ENCODE peak calls at places on chromosomes 5 and 9, in ten cellular contexts. One of them, this sample, is unnamed.

GRCh38 chr5:111954516-111955337 is 197.7 kb upstream of the NREP start:
- DNase-seq in NCI-H1930: no peak
- DNase-seq in bronchial epithelial cell: peak
- DNase-seq in skeletal muscle cell: no peak
- DNase-seq in colonic mucosa: no peak
- DNase-seq in SK-MEL-5: no peak
- DNase-seq in germinal center: no peak
- DNase-seq in fibroblast of the aortic adventitia: peak
- DNase-seq in stimulated activated CD4-positive, alpha-beta T cell treated with anti-CD3 and anti-CD28 coated beads, Interleukin-1b, Interleukin-23, amount 100 ng/mL, for 48 hours: no peak
- DNase-seq in lower leg skin: no peak
- DNase-seq in this sample: no peak

GRCh38 chr5:151262532-151262931 is 9.5 kb downstream of the GM2A start:
- DNase-seq in NCI-H1930: no peak
- DNase-seq in bronchial epithelial cell: no peak
- DNase-seq in skeletal muscle cell: no peak
- DNase-seq in colonic mucosa: no peak
- DNase-seq in SK-MEL-5: no peak
- DNase-seq in germinal center: no peak
- DNase-seq in fibroblast of the aortic adventitia: no peak
- DNase-seq in stimulated activated CD4-positive, alpha-beta T cell treated with anti-CD3 and anti-CD28 coated beads, Interleukin-1b, Interleukin-23, amount 100 ng/mL, for 48 hours: no peak
- DNase-seq in lower leg skin: no peak
- DNase-seq in this sample: no peak

GRCh38 chr5:176416123-176416924 is at the start of gene CLTB:
- DNase-seq in NCI-H1930: peak
- DNase-seq in bronchial epithelial cell: peak
- DNase-seq in skeletal muscle cell: peak
- DNase-seq in colonic mucosa: peak
- DNase-seq in SK-MEL-5: peak
- DNase-seq in germinal center: peak
- DNase-seq in fibroblast of the aortic adventitia: peak
- DNase-seq in stimulated activated CD4-positive, alpha-beta T cell treated with anti-CD3 and anti-CD28 coated beads, Interleukin-1b, Interleukin-23, amount 100 ng/mL, for 48 hours: peak
- DNase-seq in lower leg skin: peak
- DNase-seq in this sample: peak

GRCh38 chr9:136133191-136133958 is 14.7 kb upstream of the TMEM250 start:
- DNase-seq in NCI-H1930: peak
- DNase-seq in bronchial epithelial cell: no peak
- DNase-seq in skeletal muscle cell: no peak
- DNase-seq in colonic mucosa: no peak
- DNase-seq in SK-MEL-5: peak
- DNase-seq in germinal center: peak
- DNase-seq in fibroblast of the aortic adventitia: no peak
- DNase-seq in stimulated activated CD4-positive, alpha-beta T cell treated with anti-CD3 and anti-CD28 coated beads, Interleukin-1b, Interleukin-23, amount 100 ng/mL, for 48 hours: no peak
- DNase-seq in lower leg skin: no peak
- DNase-seq in this sample: no peak

GRCh38 chr5:100838048-100838473 is 65.0 kb downstream of the ST8SIA4 start:
- DNase-seq in NCI-H1930: no peak
- DNase-seq in bronchial epithelial cell: peak
- DNase-seq in skeletal muscle cell: no peak
- DNase-seq in colonic mucosa: no peak
- DNase-seq in SK-MEL-5: no peak
- DNase-seq in germinal center: no peak
- DNase-seq in fibroblast of the aortic adventitia: no peak
- DNase-seq in stimulated activated CD4-positive, alpha-beta T cell treated with anti-CD3 and anti-CD28 coated beads, Interleukin-1b, Interleukin-23, amount 100 ng/mL, for 48 hours: no peak
- DNase-seq in lower leg skin: no peak
- DNase-seq in this sample: no peak

GRCh38 chr5:161548472-161549094 is 2.1 kb upstream of the GABRB2 start:
- DNase-seq in NCI-H1930: no peak
- DNase-seq in bronchial epithelial cell: no peak
- DNase-seq in skeletal muscle cell: no peak
- DNase-seq in colonic mucosa: peak
- DNase-seq in SK-MEL-5: no peak
- DNase-seq in germinal center: no peak
- DNase-seq in fibroblast of the aortic adventitia: no peak
- DNase-seq in stimulated activated CD4-positive, alpha-beta T cell treated with anti-CD3 and anti-CD28 coated beads, Interleukin-1b, Interleukin-23, amount 100 ng/mL, for 48 hours: no peak
- DNase-seq in lower leg skin: no peak
- DNase-seq in this sample: no peak

GRCh38 chr9:99513441-99514112 is 291.5 kb downstream of the SEC61B start:
- DNase-seq in NCI-H1930: no peak
- DNase-seq in bronchial epithelial cell: no peak
- DNase-seq in skeletal muscle cell: no peak
- DNase-seq in colonic mucosa: no peak
- DNase-seq in SK-MEL-5: no peak
- DNase-seq in germinal center: no peak
- DNase-seq in fibroblast of the aortic adventitia: no peak
- DNase-seq in stimulated activated CD4-positive, alpha-beta T cell treated with anti-CD3 and anti-CD28 coated beads, Interleukin-1b, Interleukin-23, amount 100 ng/mL, for 48 hours: no peak
- DNase-seq in lower leg skin: no peak
- DNase-seq in this sample: no peak

GRCh38 chr9:15529566-15530324 is 19.0 kb upstream of the PSIP1 start:
- DNase-seq in NCI-H1930: no peak
- DNase-seq in bronchial epithelial cell: no peak
- DNase-seq in skeletal muscle cell: no peak
- DNase-seq in colonic mucosa: no peak
- DNase-seq in SK-MEL-5: peak
- DNase-seq in germinal center: no peak
- DNase-seq in fibroblast of the aortic adventitia: no peak
- DNase-seq in stimulated activated CD4-positive, alpha-beta T cell treated with anti-CD3 and anti-CD28 coated beads, Interleukin-1b, Interleukin-23, amount 100 ng/mL, for 48 hours: no peak
- DNase-seq in lower leg skin: no peak
- DNase-seq in this sample: no peak

GRCh38 chr5:64836190-64836750 is 67.5 kb downstream of the CWC27 start:
- DNase-seq in NCI-H1930: no peak
- DNase-seq in bronchial epithelial cell: no peak
- DNase-seq in skeletal muscle cell: no peak
- DNase-seq in colonic mucosa: no peak
- DNase-seq in SK-MEL-5: no peak
- DNase-seq in germinal center: no peak
- DNase-seq in fibroblast of the aortic adventitia: peak
- DNase-seq in stimulated activated CD4-positive, alpha-beta T cell treated with anti-CD3 and anti-CD28 coated beads, Interleukin-1b, Interleukin-23, amount 100 ng/mL, for 48 hours: no peak
- DNase-seq in lower leg skin: no peak
- DNase-seq in this sample: no peak

GRCh38 chr9:125513634-125514413 is 193.2 kb downstream of the MAPKAP1 start:
- DNase-seq in NCI-H1930: no peak
- DNase-seq in bronchial epithelial cell: peak
- DNase-seq in skeletal muscle cell: no peak
- DNase-seq in colonic mucosa: peak
- DNase-seq in SK-MEL-5: peak
- DNase-seq in germinal center: no peak
- DNase-seq in fibroblast of the aortic adventitia: peak
- DNase-seq in stimulated activated CD4-positive, alpha-beta T cell treated with anti-CD3 and anti-CD28 coated beads, Interleukin-1b, Interleukin-23, amount 100 ng/mL, for 48 hours: peak
- DNase-seq in lower leg skin: no peak
- DNase-seq in this sample: peak

GRCh38 chr5:124602925-124603650 is 143.4 kb downstream of the ZNF608 start:
- DNase-seq in NCI-H1930: no peak
- DNase-seq in bronchial epithelial cell: peak
- DNase-seq in skeletal muscle cell: no peak
- DNase-seq in colonic mucosa: no peak
- DNase-seq in SK-MEL-5: no peak
- DNase-seq in germinal center: no peak
- DNase-seq in fibroblast of the aortic adventitia: no peak
- DNase-seq in stimulated activated CD4-positive, alpha-beta T cell treated with anti-CD3 and anti-CD28 coated beads, Interleukin-1b, Interleukin-23, amount 100 ng/mL, for 48 hours: no peak
- DNase-seq in lower leg skin: no peak
- DNase-seq in this sample: no peak

GRCh38 chr5:169804861-169805260 is 167.8 kb downstream of the DOCK2 start:
- DNase-seq in NCI-H1930: no peak
- DNase-seq in bronchial epithelial cell: no peak
- DNase-seq in skeletal muscle cell: peak
- DNase-seq in colonic mucosa: no peak
- DNase-seq in SK-MEL-5: no peak
- DNase-seq in germinal center: no peak
- DNase-seq in fibroblast of the aortic adventitia: peak
- DNase-seq in stimulated activated CD4-positive, alpha-beta T cell treated with anti-CD3 and anti-CD28 coated beads, Interleukin-1b, Interleukin-23, amount 100 ng/mL, for 48 hours: no peak
- DNase-seq in lower leg skin: no peak
- DNase-seq in this sample: no peak

GRCh38 chr9:85246566-85246965 is 495.2 kb downstream of the AGTPBP1 start:
- DNase-seq in NCI-H1930: no peak
- DNase-seq in bronchial epithelial cell: no peak
- DNase-seq in skeletal muscle cell: no peak
- DNase-seq in colonic mucosa: no peak
- DNase-seq in SK-MEL-5: no peak
- DNase-seq in germinal center: no peak
- DNase-seq in fibroblast of the aortic adventitia: no peak
- DNase-seq in stimulated activated CD4-positive, alpha-beta T cell treated with anti-CD3 and anti-CD28 coated beads, Interleukin-1b, Interleukin-23, amount 100 ng/mL, for 48 hours: no peak
- DNase-seq in lower leg skin: no peak
- DNase-seq in this sample: no peak

GRCh38 chr9:76615149-76615548 is 149.1 kb upstream of the PCA3 start:
- DNase-seq in NCI-H1930: no peak
- DNase-seq in bronchial epithelial cell: no peak
- DNase-seq in skeletal muscle cell: no peak
- DNase-seq in colonic mucosa: peak
- DNase-seq in SK-MEL-5: no peak
- DNase-seq in germinal center: no peak
- DNase-seq in fibroblast of the aortic adventitia: peak
- DNase-seq in stimulated activated CD4-positive, alpha-beta T cell treated with anti-CD3 and anti-CD28 coated beads, Interleukin-1b, Interleukin-23, amount 100 ng/mL, for 48 hours: no peak
- DNase-seq in lower leg skin: no peak
- DNase-seq in this sample: no peak

GRCh38 chr9:95725045-95725444 is 150.4 kb upstream of the ERCC6L2 start:
- DNase-seq in NCI-H1930: no peak
- DNase-seq in bronchial epithelial cell: no peak
- DNase-seq in skeletal muscle cell: no peak
- DNase-seq in colonic mucosa: no peak
- DNase-seq in SK-MEL-5: no peak
- DNase-seq in germinal center: no peak
- DNase-seq in fibroblast of the aortic adventitia: no peak
- DNase-seq in stimulated activated CD4-positive, alpha-beta T cell treated with anti-CD3 and anti-CD28 coated beads, Interleukin-1b, Interleukin-23, amount 100 ng/mL, for 48 hours: no peak
- DNase-seq in lower leg skin: no peak
- DNase-seq in this sample: no peak

GRCh38 chr5:97658116-97658900 is 475.3 kb upstream of the RIOK2 start:
- DNase-seq in NCI-H1930: no peak
- DNase-seq in bronchial epithelial cell: peak
- DNase-seq in skeletal muscle cell: no peak
- DNase-seq in colonic mucosa: no peak
- DNase-seq in SK-MEL-5: no peak
- DNase-seq in germinal center: no peak
- DNase-seq in fibroblast of the aortic adventitia: no peak
- DNase-seq in stimulated activated CD4-positive, alpha-beta T cell treated with anti-CD3 and anti-CD28 coated beads, Interleukin-1b, Interleukin-23, amount 100 ng/mL, for 48 hours: no peak
- DNase-seq in lower leg skin: no peak
- DNase-seq in this sample: no peak

GRCh38 chr9:110049699-110050450 is 158.1 kb downstream of the C9orf152 start:
- DNase-seq in NCI-H1930: no peak
- DNase-seq in bronchial epithelial cell: no peak
- DNase-seq in skeletal muscle cell: no peak
- DNase-seq in colonic mucosa: peak
- DNase-seq in SK-MEL-5: no peak
- DNase-seq in germinal center: peak
- DNase-seq in fibroblast of the aortic adventitia: peak
- DNase-seq in stimulated activated CD4-positive, alpha-beta T cell treated with anti-CD3 and anti-CD28 coated beads, Interleukin-1b, Interleukin-23, amount 100 ng/mL, for 48 hours: peak
- DNase-seq in lower leg skin: no peak
- DNase-seq in this sample: no peak

GRCh38 chr9:132026932-132027585 is 52.6 kb downstream of the MED27 start:
- DNase-seq in NCI-H1930: no peak
- DNase-seq in bronchial epithelial cell: peak
- DNase-seq in skeletal muscle cell: no peak
- DNase-seq in colonic mucosa: no peak
- DNase-seq in SK-MEL-5: peak
- DNase-seq in germinal center: no peak
- DNase-seq in fibroblast of the aortic adventitia: peak
- DNase-seq in stimulated activated CD4-positive, alpha-beta T cell treated with anti-CD3 and anti-CD28 coated beads, Interleukin-1b, Interleukin-23, amount 100 ng/mL, for 48 hours: no peak
- DNase-seq in lower leg skin: no peak
- DNase-seq in this sample: peak

GRCh38 chr5:44046581-44047327 is 342.5 kb downstream of the FGF10 start:
- DNase-seq in NCI-H1930: no peak
- DNase-seq in bronchial epithelial cell: no peak
- DNase-seq in skeletal muscle cell: no peak
- DNase-seq in colonic mucosa: peak
- DNase-seq in SK-MEL-5: no peak
- DNase-seq in germinal center: no peak
- DNase-seq in fibroblast of the aortic adventitia: no peak
- DNase-seq in stimulated activated CD4-positive, alpha-beta T cell treated with anti-CD3 and anti-CD28 coated beads, Interleukin-1b, Interleukin-23, amount 100 ng/mL, for 48 hours: no peak
- DNase-seq in lower leg skin: no peak
- DNase-seq in this sample: peak

GRCh38 chr5:138662599-138662998 is 87.4 kb upstream of the HSPA9 start:
- DNase-seq in NCI-H1930: no peak
- DNase-seq in bronchial epithelial cell: no peak
- DNase-seq in skeletal muscle cell: no peak
- DNase-seq in colonic mucosa: no peak
- DNase-seq in SK-MEL-5: no peak
- DNase-seq in germinal center: no peak
- DNase-seq in fibroblast of the aortic adventitia: no peak
- DNase-seq in stimulated activated CD4-positive, alpha-beta T cell treated with anti-CD3 and anti-CD28 coated beads, Interleukin-1b, Interleukin-23, amount 100 ng/mL, for 48 hours: no peak
- DNase-seq in lower leg skin: no peak
- DNase-seq in this sample: peak

GRCh38 chr5:129474544-129474943 is 14.4 kb downstream of the ADAMTS19 start:
- DNase-seq in NCI-H1930: no peak
- DNase-seq in bronchial epithelial cell: no peak
- DNase-seq in skeletal muscle cell: no peak
- DNase-seq in colonic mucosa: no peak
- DNase-seq in SK-MEL-5: peak
- DNase-seq in germinal center: no peak
- DNase-seq in fibroblast of the aortic adventitia: no peak
- DNase-seq in stimulated activated CD4-positive, alpha-beta T cell treated with anti-CD3 and anti-CD28 coated beads, Interleukin-1b, Interleukin-23, amount 100 ng/mL, for 48 hours: no peak
- DNase-seq in lower leg skin: no peak
- DNase-seq in this sample: no peak

GRCh38 chr5:1666812-1667588 is 132.6 kb downstream of the MRPL36 start:
- DNase-seq in NCI-H1930: peak
- DNase-seq in bronchial epithelial cell: no peak
- DNase-seq in skeletal muscle cell: no peak
- DNase-seq in colonic mucosa: no peak
- DNase-seq in SK-MEL-5: peak
- DNase-seq in germinal center: peak
- DNase-seq in fibroblast of the aortic adventitia: no peak
- DNase-seq in stimulated activated CD4-positive, alpha-beta T cell treated with anti-CD3 and anti-CD28 coated beads, Interleukin-1b, Interleukin-23, amount 100 ng/mL, for 48 hours: no peak
- DNase-seq in lower leg skin: peak
- DNase-seq in this sample: no peak

GRCh38 chr9:91734371-91734981 is 215.6 kb downstream of the ROR2 start:
- DNase-seq in NCI-H1930: no peak
- DNase-seq in bronchial epithelial cell: peak
- DNase-seq in skeletal muscle cell: no peak
- DNase-seq in colonic mucosa: peak
- DNase-seq in SK-MEL-5: peak
- DNase-seq in germinal center: peak
- DNase-seq in fibroblast of the aortic adventitia: peak
- DNase-seq in stimulated activated CD4-positive, alpha-beta T cell treated with anti-CD3 and anti-CD28 coated beads, Interleukin-1b, Interleukin-23, amount 100 ng/mL, for 48 hours: peak
- DNase-seq in lower leg skin: peak
- DNase-seq in this sample: peak

GRCh38 chr5:10556331-10556807 is 7.5 kb upstream of the ANKRD33B start:
- DNase-seq in NCI-H1930: no peak
- DNase-seq in bronchial epithelial cell: peak
- DNase-seq in skeletal muscle cell: peak
- DNase-seq in colonic mucosa: no peak
- DNase-seq in SK-MEL-5: no peak
- DNase-seq in germinal center: no peak
- DNase-seq in fibroblast of the aortic adventitia: peak
- DNase-seq in stimulated activated CD4-positive, alpha-beta T cell treated with anti-CD3 and anti-CD28 coated beads, Interleukin-1b, Interleukin-23, amount 100 ng/mL, for 48 hours: no peak
- DNase-seq in lower leg skin: no peak
- DNase-seq in this sample: peak

GRCh38 chr9:136424750-136425362 is 14.4 kb downstream of the PMPCA start:
- DNase-seq in NCI-H1930: no peak
- DNase-seq in bronchial epithelial cell: no peak
- DNase-seq in skeletal muscle cell: no peak
- DNase-seq in colonic mucosa: no peak
- DNase-seq in SK-MEL-5: no peak
- DNase-seq in germinal center: no peak
- DNase-seq in fibroblast of the aortic adventitia: no peak
- DNase-seq in stimulated activated CD4-positive, alpha-beta T cell treated with anti-CD3 and anti-CD28 coated beads, Interleukin-1b, Interleukin-23, amount 100 ng/mL, for 48 hours: no peak
- DNase-seq in lower leg skin: no peak
- DNase-seq in this sample: no peak

GRCh38 chr5:83665631-83666030 is 55.0 kb downstream of the HAPLN1 start:
- DNase-seq in NCI-H1930: no peak
- DNase-seq in bronchial epithelial cell: peak
- DNase-seq in skeletal muscle cell: no peak
- DNase-seq in colonic mucosa: no peak
- DNase-seq in SK-MEL-5: no peak
- DNase-seq in germinal center: no peak
- DNase-seq in fibroblast of the aortic adventitia: no peak
- DNase-seq in stimulated activated CD4-positive, alpha-beta T cell treated with anti-CD3 and anti-CD28 coated beads, Interleukin-1b, Interleukin-23, amount 100 ng/mL, for 48 hours: no peak
- DNase-seq in lower leg skin: no peak
- DNase-seq in this sample: no peak

GRCh38 chr5:32869216-32869615 is 158.1 kb downstream of the NPR3 start:
- DNase-seq in NCI-H1930: no peak
- DNase-seq in bronchial epithelial cell: no peak
- DNase-seq in skeletal muscle cell: no peak
- DNase-seq in colonic mucosa: no peak
- DNase-seq in SK-MEL-5: no peak
- DNase-seq in germinal center: no peak
- DNase-seq in fibroblast of the aortic adventitia: peak
- DNase-seq in stimulated activated CD4-positive, alpha-beta T cell treated with anti-CD3 and anti-CD28 coated beads, Interleukin-1b, Interleukin-23, amount 100 ng/mL, for 48 hours: no peak
- DNase-seq in lower leg skin: no peak
- DNase-seq in this sample: no peak

GRCh38 chr5:83199126-83199525 is 121.8 kb downstream of the XRCC4 start:
- DNase-seq in NCI-H1930: no peak
- DNase-seq in bronchial epithelial cell: no peak
- DNase-seq in skeletal muscle cell: no peak
- DNase-seq in colonic mucosa: no peak
- DNase-seq in SK-MEL-5: no peak
- DNase-seq in germinal center: no peak
- DNase-seq in fibroblast of the aortic adventitia: no peak
- DNase-seq in stimulated activated CD4-positive, alpha-beta T cell treated with anti-CD3 and anti-CD28 coated beads, Interleukin-1b, Interleukin-23, amount 100 ng/mL, for 48 hours: no peak
- DNase-seq in lower leg skin: no peak
- DNase-seq in this sample: no peak